ENCODE peak calls at places on chromosomes 3 and 15, in eight cellular contexts. U is PC-3, A is GM23248, Q is hepatocyte, Z is MM.1S, R is neural progenitor cell, S is GM23338, K is HCT116. L is an unnamed sample.

GRCh38 chr15:67241132-67241855 is 13.2 kb downstream of the AAGAB start:
- DNase-seq in U (no peak), A (no peak), Q (no peak), Z (peak), R (peak), S (peak), K (no peak), L (peak)

GRCh38 chr15:57947781-57948180 is 117.7 kb downstream of the ALDH1A2 start:
- DNase-seq in U (no peak), A (peak), Q (peak), Z (no peak), R (peak), S (peak), K (no peak), L (no peak)

GRCh38 chr3:4350789-4351163 is 47.6 kb downstream of the SETMAR start:
- DNase-seq in U (peak), A (peak), Q (peak), Z (peak), R (peak), S (peak), K (peak), L (peak)

GRCh38 chr3:125478321-125478720 is 41.7 kb downstream of the SNX4 start:
- DNase-seq in U (no peak), A (peak), Q (no peak), Z (no peak), R (no peak), S (no peak), K (no peak), L (no peak)

GRCh38 chr3:42369304-42369703 is 41.1 kb downstream of the LYZL4 start:
- DNase-seq in U (no peak), A (peak), Q (peak), Z (no peak), R (peak), S (peak), K (no peak), L (no peak)

GRCh38 chr3:180117381-180118163 is 80.8 kb upstream of the PEX5L start:
- DNase-seq in U (no peak), A (no peak), Q (no peak), Z (no peak), R (no peak), S (no peak), K (no peak), L (no peak)

GRCh38 chr15:51108933-51109550 is 14.3 kb upstream of the TNFAIP8L3 start:
- DNase-seq in U (peak), A (peak), Q (no peak), Z (no peak), R (no peak), S (no peak), K (no peak), L (no peak)

GRCh38 chr3:68088216-68088615 is 433.8 kb upstream of the SUCLG2 start:
- DNase-seq in U (no peak), A (no peak), Q (no peak), Z (no peak), R (no peak), S (no peak), K (no peak), L (no peak)

GRCh38 chr3:129015388-129016105 is 14.4 kb downstream of the EFCC1 start:
- DNase-seq in U (no peak), A (peak), Q (no peak), Z (no peak), R (no peak), S (no peak), K (no peak), L (peak)

GRCh38 chr3:174859756-174860155 is 622 bp downstream of the NAALADL2 start:
- DNase-seq in U (peak), A (no peak), Q (peak), Z (no peak), R (no peak), S (peak), K (no peak), L (no peak)

GRCh38 chr3:169838511-169838910 is 25.8 kb upstream of the LRRC34 start:
- DNase-seq in U (no peak), A (no peak), Q (no peak), Z (no peak), R (no peak), S (no peak), K (no peak), L (no peak)

GRCh38 chr3:157079677-157080369 is 80.1 kb downstream of the CCNL1 start:
- DNase-seq in U (no peak), A (peak), Q (no peak), Z (no peak), R (peak), S (no peak), K (no peak), L (no peak)

GRCh38 chr3:162224736-162225135 is 728.1 kb downstream of the OTOL1 start:
- DNase-seq in U (no peak), A (no peak), Q (no peak), Z (no peak), R (no peak), S (no peak), K (no peak), L (no peak)

GRCh38 chr15:78399081-78399480 is 38.9 kb upstream of the IREB2 start:
- DNase-seq in U (no peak), A (no peak), Q (no peak), Z (no peak), R (no peak), S (no peak), K (no peak), L (no peak)

GRCh38 chr3:20682573-20682972 is 496.6 kb upstream of the SGO1 start:
- DNase-seq in U (no peak), A (no peak), Q (no peak), Z (no peak), R (no peak), S (peak), K (no peak), L (no peak)

GRCh38 chr3:129371041-129371826 is 57.2 kb downstream of the EFCAB12 start:
- DNase-seq in U (no peak), A (no peak), Q (no peak), Z (no peak), R (no peak), S (no peak), K (no peak), L (no peak)

GRCh38 chr3:172364374-172365027 is 83.8 kb downstream of the GHSR start:
- DNase-seq in U (no peak), A (no peak), Q (no peak), Z (no peak), R (no peak), S (no peak), K (no peak), L (no peak)

GRCh38 chr15:77030928-77031375 is 36.0 kb downstream of the PSTPIP1 start:
- DNase-seq in U (no peak), A (no peak), Q (no peak), Z (no peak), R (peak), S (no peak), K (no peak), L (no peak)

GRCh38 chr3:94440767-94441493 is 378.1 kb downstream of the NSUN3 start:
- DNase-seq in U (peak), A (peak), Q (peak), Z (no peak), R (no peak), S (no peak), K (no peak), L (no peak)

GRCh38 chr3:197333901-197334639 is 35.7 kb upstream of the DLG1 start:
- DNase-seq in U (no peak), A (no peak), Q (peak), Z (no peak), R (peak), S (no peak), K (no peak), L (no peak)

GRCh38 chr15:90259524-90259923 is 5.9 kb upstream of the NGRN start:
- DNase-seq in U (peak), A (no peak), Q (no peak), Z (peak), R (no peak), S (no peak), K (no peak), L (no peak)

GRCh38 chr3:73927203-73927570 is 302.4 kb upstream of the PDZRN3 start:
- DNase-seq in U (no peak), A (no peak), Q (no peak), Z (no peak), R (no peak), S (no peak), K (no peak), L (no peak)

GRCh38 chr15:60660290-60661051 is 181.5 kb upstream of the ICE2 start:
- DNase-seq in U (no peak), A (peak), Q (peak), Z (peak), R (no peak), S (no peak), K (no peak), L (no peak)

GRCh38 chr3:112333386-112334334 is 704 bp downstream of the CD200 start:
- DNase-seq in U (no peak), A (no peak), Q (peak), Z (no peak), R (peak), S (peak), K (no peak), L (no peak)

GRCh38 chr3:123365450-123366143 is 83.3 kb downstream of the ADCY5 start:
- DNase-seq in U (peak), A (peak), Q (peak), Z (no peak), R (peak), S (peak), K (peak), L (no peak)

GRCh38 chr15:90603893-90604292 is 74.2 kb downstream of the CRTC3 start:
- DNase-seq in U (peak), A (peak), Q (no peak), Z (no peak), R (no peak), S (peak), K (no peak), L (peak)

GRCh38 chr3:74060201-74060600 is 435.5 kb upstream of the PDZRN3 start:
- DNase-seq in U (no peak), A (no peak), Q (no peak), Z (no peak), R (no peak), S (no peak), K (no peak), L (no peak)

GRCh38 chr3:73490453-73491311 is 134.1 kb downstream of the PDZRN3 start:
- DNase-seq in U (no peak), A (no peak), Q (no peak), Z (no peak), R (no peak), S (peak), K (no peak), L (no peak)

GRCh38 chr15:42094512-42094963 is at the start of gene PLA2G4D:
- DNase-seq in U (peak), A (no peak), Q (no peak), Z (no peak), R (no peak), S (no peak), K (no peak), L (no peak)

GRCh38 chr3:8886556-8886955 is 76.7 kb downstream of the RAD18 start:
- DNase-seq in U (peak), A (peak), Q (no peak), Z (no peak), R (no peak), S (no peak), K (no peak), L (no peak)

GRCh38 chr3:36429986-36430485 is 49.7 kb downstream of the STAC start:
- DNase-seq in U (no peak), A (no peak), Q (no peak), Z (no peak), R (no peak), S (no peak), K (no peak), L (no peak)

GRCh38 chr15:60912984-60913697 is 316.0 kb downstream of the RORA start:
- DNase-seq in U (no peak), A (no peak), Q (no peak), Z (no peak), R (no peak), S (no peak), K (no peak), L (no peak)

GRCh38 chr15:75650908-75651809 is 3.4 kb downstream of the SNX33 start:
- DNase-seq in U (no peak), A (peak), Q (peak), Z (no peak), R (no peak), S (no peak), K (no peak), L (no peak)

GRCh38 chr3:109346099-109346498 is 8.8 kb upstream of the DPPA4 start:
- DNase-seq in U (no peak), A (no peak), Q (no peak), Z (no peak), R (no peak), S (peak), K (no peak), L (no peak)

GRCh38 chr3:158808697-158809096 is 6.8 kb downstream of the MFSD1 start:
- DNase-seq in U (peak), A (peak), Q (no peak), Z (peak), R (no peak), S (no peak), K (no peak), L (no peak)

GRCh38 chr15:89841306-89841705 is 26.7 kb upstream of the ANPEP start:
- DNase-seq in U (no peak), A (no peak), Q (no peak), Z (no peak), R (no peak), S (no peak), K (no peak), L (no peak)

GRCh38 chr3:48528043-48528442 is 24.1 kb upstream of the SHISA5 start:
- DNase-seq in U (no peak), A (no peak), Q (no peak), Z (no peak), R (no peak), S (no peak), K (no peak), L (no peak)

GRCh38 chr3:122094125-122094524 is 39.0 kb downstream of the CD86 start:
- DNase-seq in U (no peak), A (no peak), Q (no peak), Z (no peak), R (no peak), S (no peak), K (no peak), L (no peak)

GRCh38 chr15:26075770-26076169 is 212.6 kb upstream of the ATP10A start:
- DNase-seq in U (no peak), A (no peak), Q (no peak), Z (no peak), R (no peak), S (no peak), K (no peak), L (no peak)

DNA sequence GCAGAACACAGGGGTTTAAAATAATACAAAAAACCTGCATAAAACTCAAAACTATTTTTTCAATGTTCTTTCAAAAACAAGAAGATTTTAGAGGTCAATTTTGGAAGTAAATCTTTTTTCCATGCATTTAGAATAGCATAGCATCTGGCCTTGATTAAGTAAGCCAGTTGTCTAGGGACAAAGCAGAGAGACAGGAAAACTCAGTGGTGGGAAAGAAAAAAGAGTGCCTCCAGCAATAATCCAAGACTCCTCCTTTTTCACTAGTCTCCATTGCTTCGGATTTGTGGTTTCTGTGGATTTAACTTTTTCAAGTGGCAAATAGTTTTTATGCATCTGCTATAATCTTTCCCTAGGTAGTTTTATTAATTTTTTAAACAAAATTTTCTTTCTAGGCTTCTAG is 88.9 kb downstream of the SUCNR1 start:
- DNase-seq in U (no peak), A (no peak), Q (no peak), Z (no peak), R (no peak), S (no peak), K (no peak), L (no peak)
- TF ChIP-seq EZH2phosphoT487 in U (no peak), A (no peak), Q (no peak), Z (no peak), R (no peak), S (no peak), K (no peak), L (no peak)

GRCh38 chr3:177364236-177364635 is 167.0 kb upstream of the TBL1XR1 start:
- DNase-seq in U (no peak), A (no peak), Q (no peak), Z (peak), R (no peak), S (no peak), K (no peak), L (no peak)

GRCh38 chr3:177361042-177361938 is 164.0 kb upstream of the TBL1XR1 start:
- DNase-seq in U (no peak), A (no peak), Q (no peak), Z (peak), R (no peak), S (no peak), K (no peak), L (peak)

GRCh38 chr3:177359601-177360357 is 162.5 kb upstream of the TBL1XR1 start:
- DNase-seq in U (peak), A (peak), Q (peak), Z (peak), R (peak), S (peak), K (peak), L (peak)

GRCh38 chr3:177358968-177359600 is 161.8 kb upstream of the TBL1XR1 start:
- DNase-seq in U (peak), A (peak), Q (peak), Z (peak), R (peak), S (peak), K (peak), L (peak)

DNA sequence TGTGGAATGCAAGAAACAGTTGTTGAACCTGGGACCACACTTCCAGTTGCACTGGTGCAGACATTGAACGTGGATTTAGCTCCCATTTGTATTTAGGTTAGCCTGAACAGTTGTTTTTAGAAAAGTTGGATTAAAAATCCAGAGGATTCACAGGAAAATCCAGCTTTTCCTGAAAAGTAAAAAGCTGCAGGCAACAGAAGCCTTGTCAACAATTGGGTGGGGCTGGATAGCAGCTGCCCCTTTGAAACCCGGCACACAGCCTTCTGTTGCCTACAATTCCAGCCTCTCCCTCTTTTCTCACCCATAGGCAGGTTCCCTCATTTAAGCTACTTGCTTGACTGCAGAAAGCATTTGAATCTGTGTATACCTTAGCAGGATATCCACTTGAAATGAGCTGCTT is 165.4 kb upstream of the TBL1XR1 start:
- DNase-seq in U (no peak), A (no peak), Q (no peak), Z (peak), R (no peak), S (no peak), K (no peak), L (no peak)
- H2AFZ ChIP-seq in U (no peak), A (no peak), Q (no peak), Z (no peak), R (no peak), S (no peak), K (no peak), L (no peak)

DNA sequence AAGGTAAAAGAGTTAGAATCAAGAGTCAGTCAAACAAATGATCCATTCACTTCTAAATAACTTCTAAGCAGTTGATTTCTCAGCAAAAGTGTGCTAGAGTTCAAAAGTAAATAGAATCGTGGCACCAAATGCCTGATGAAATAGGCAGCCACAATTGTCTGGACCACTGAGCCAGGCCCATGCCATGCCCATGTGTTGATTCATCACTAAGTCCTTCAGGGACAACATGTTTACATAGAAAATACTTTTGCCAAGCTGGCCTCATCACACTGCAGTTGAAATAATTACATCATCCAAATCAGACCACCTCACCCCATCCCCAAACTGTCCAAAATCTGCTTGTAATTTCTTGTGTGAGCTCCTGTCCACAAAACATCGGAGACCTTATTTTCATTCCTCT is 216.3 kb downstream of the IGSF11 start:
- DNase-seq in U (peak), A (peak), Q (no peak), Z (no peak), R (no peak), S (no peak), K (no peak), L (no peak)
- TF ChIP-seq EZH2phosphoT487 in U (no peak), A (no peak), Q (no peak), Z (no peak), R (no peak), S (no peak), K (no peak), L (no peak)

GRCh38 chr15:79595995-79596622 is 164.0 kb downstream of the MINAR1 start:
- DNase-seq in U (peak), A (peak), Q (peak), Z (peak), R (peak), S (peak), K (peak), L (peak)
- H2AFZ ChIP-seq in U (no peak), A (no peak), Q (no peak), Z (peak), R (no peak), S (peak), K (peak), L (peak)

GRCh38 chr15:65638681-65639089 is 16.9 kb downstream of the SLC24A1 start:
- DNase-seq in U (peak), A (peak), Q (peak), Z (peak), R (peak), S (peak), K (peak), L (peak)
- TF ChIP-seq EZH2phosphoT487 in U (no peak), A (no peak), Q (no peak), Z (no peak), R (no peak), S (no peak), K (no peak), L (no peak)

GRCh38 chr15:40857601-40858351 is 13.9 kb downstream of the SPINT1 start:
- DNase-seq in U (peak), A (peak), Q (peak), Z (peak), R (peak), S (peak), K (no peak), L (peak)
- H2AFZ ChIP-seq in U (no peak), A (no peak), Q (no peak), Z (no peak), R (peak), S (no peak), K (no peak), L (peak)

GRCh38 chr3:130759692-130760338 is 13.2 kb upstream of the PIK3R4 start:
- DNase-seq in U (peak), A (peak), Q (peak), Z (peak), R (peak), S (peak), K (peak), L (peak)

GRCh38 chr3:130758624-130759023 is 12.0 kb upstream of the PIK3R4 start:
- DNase-seq in U (no peak), A (no peak), Q (no peak), Z (peak), R (no peak), S (no peak), K (no peak), L (no peak)

GRCh38 chr3:130761730-130762311 is 15.2 kb upstream of the PIK3R4 start:
- DNase-seq in U (no peak), A (no peak), Q (no peak), Z (peak), R (no peak), S (no peak), K (no peak), L (no peak)

GRCh38 chr3:130757751-130758150 is 11.1 kb upstream of the PIK3R4 start:
- DNase-seq in U (no peak), A (no peak), Q (no peak), Z (no peak), R (no peak), S (no peak), K (no peak), L (no peak)

GRCh38 chr3:130760922-130761321 is 14.3 kb upstream of the PIK3R4 start:
- DNase-seq in U (peak), A (peak), Q (no peak), Z (no peak), R (no peak), S (no peak), K (no peak), L (no peak)
- TF ChIP-seq EZH2phosphoT487 in U (no peak), A (peak), Q (no peak), Z (no peak), R (no peak), S (no peak), K (no peak), L (no peak)

DNA sequence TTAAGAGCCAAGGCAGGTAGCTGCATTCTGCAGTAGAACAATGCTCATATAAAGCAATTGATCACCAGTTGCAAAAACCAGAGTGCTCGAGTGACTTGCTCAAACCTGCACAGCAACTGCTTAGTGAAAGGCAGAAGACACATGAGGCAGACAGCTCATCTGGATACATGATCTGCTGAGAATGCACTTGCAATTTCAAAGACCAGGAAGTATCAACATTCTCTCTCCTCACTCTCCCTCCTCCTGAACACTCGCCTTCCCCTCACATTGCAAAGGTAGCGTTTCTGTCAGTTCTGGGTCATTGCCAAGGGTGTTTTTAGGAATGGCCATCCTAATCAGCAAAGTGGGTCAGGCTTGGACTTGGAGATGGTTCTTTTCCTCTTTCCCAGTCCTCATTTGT is 61.0 kb downstream of the BFSP2 start:
- DNase-seq in U (no peak), A (no peak), Q (no peak), Z (peak), R (no peak), S (no peak), K (no peak), L (peak)
- H2AFZ ChIP-seq in U (no peak), A (no peak), Q (no peak), Z (peak), R (no peak), S (peak), K (no peak), L (peak)

GRCh38 chr3:30658328-30659052 is 52.1 kb downstream of the TGFBR2 start:
- DNase-seq in U (peak), A (peak), Q (no peak), Z (peak), R (no peak), S (no peak), K (peak), L (peak)
- TF ChIP-seq EZH2phosphoT487 in U (no peak), A (no peak), Q (no peak), Z (no peak), R (no peak), S (no peak), K (no peak), L (no peak)

L was measured in OCI-LY7.